ENCODE peak calls at places on chromosomes 12 and 14, in seven cellular contexts. E, D, J, S, C, Q and B are unnamed samples.

GRCh38 chr14:31895206-31895605 is 181.9 kb upstream of the ARHGAP5 start:
- DNase-seq in E (peak; percentile 84), D (no peak), J (peak; percentile 87), S (no peak), C (peak; percentile 85), Q (no peak), B (no peak)

GRCh38 chr12:129971721-129972120 is 67.9 kb upstream of the TMEM132D start:
- DNase-seq in E (no peak), D (no peak), J (no peak), S (no peak), C (no peak), Q (no peak), B (no peak)

GRCh38 chr14:77601846-77602609 is 14.4 kb downstream of the SPTLC2 start:
- DNase-seq in E (no peak), D (no peak), J (no peak), S (no peak), C (no peak), Q (no peak), B (no peak)

GRCh38 chr12:89575405-89575804 is 49.6 kb upstream of the POC1B start:
- DNase-seq in E (no peak), D (no peak), J (no peak), S (no peak), C (no peak), Q (no peak), B (no peak)

GRCh38 chr14:106790189-106791036 is 1264.0 kb downstream of the TMEM121 start:
- DNase-seq in E (no peak), D (peak; percentile 94), J (no peak), S (no peak), C (no peak), Q (peak; percentile 64), B (peak; percentile 73)

GRCh38 chr14:39233680-39234326 is at the start of gene MIA2:
- DNase-seq in E (no peak), D (no peak), J (no peak), S (no peak), C (no peak), Q (no peak), B (no peak)

GRCh38 chr12:115374480-115375187 is 690.7 kb upstream of the TBX3 start:
- DNase-seq in E (no peak), D (no peak), J (peak; percentile 96), S (no peak), C (no peak), Q (no peak), B (no peak)

GRCh38 chr12:120834489-120835303 is 69.5 kb downstream of the SPPL3 start:
- DNase-seq in E (no peak), D (no peak), J (no peak), S (no peak), C (no peak), Q (no peak), B (no peak)

GRCh38 chr12:124928095-124928911 is 13.9 kb upstream of the UBC start:
- DNase-seq in E (peak; percentile 95), D (peak; percentile 91), J (peak; percentile 100), S (peak; percentile 95), C (peak; percentile 95), Q (no peak), B (no peak)

GRCh38 chr14:52355016-52355430 is 40.9 kb downstream of the PTGER2 start:
- DNase-seq in E (peak; percentile 94), D (no peak), J (peak; percentile 85), S (no peak), C (peak; percentile 96), Q (no peak), B (no peak)

GRCh38 chr12:65755596-65755978 is 68.7 kb upstream of the HMGA2 start:
- DNase-seq in E (peak; percentile 11), D (no peak), J (no peak), S (no peak), C (peak; percentile 75), Q (no peak), B (no peak)

GRCh38 chr12:107277850-107278249 is 184.5 kb upstream of the CRY1 start:
- DNase-seq in E (peak; percentile 84), D (no peak), J (peak; percentile 69), S (no peak), C (peak; percentile 53), Q (no peak), B (no peak)

GRCh38 chr14:101071493-101071891 is 168.0 kb upstream of the RTL1 start:
- DNase-seq in E (no peak), D (peak; percentile 74), J (no peak), S (no peak), C (no peak), Q (no peak), B (peak; percentile 7)

GRCh38 chr14:38309522-38310262 is 53.8 kb upstream of the CLEC14A start:
- DNase-seq in E (no peak), D (peak; percentile 35), J (no peak), S (no peak), C (no peak), Q (no peak), B (no peak)

GRCh38 chr12:41189395-41190251 is 1.5 kb downstream of the PDZRN4 start:
- DNase-seq in E (peak; percentile 6), D (no peak), J (peak; percentile 29), S (no peak), C (peak; percentile 13), Q (no peak), B (no peak)
- TF ChIP-seq CTCF in E (no peak), D (no peak), J (no peak), S (no peak), C (no peak), Q (no peak), B (no peak)

GRCh38 chr12:68162374-68162773 is 2.8 kb upstream of the IFNG start:
- DNase-seq in E (no peak), D (no peak), J (peak; percentile 74), S (no peak), C (no peak), Q (no peak), B (no peak)

GRCh38 chr12:68157295-68157871 is 2.2 kb downstream of the IFNG start:
- DNase-seq in E (no peak), D (no peak), J (no peak), S (no peak), C (no peak), Q (no peak), B (no peak)

GRCh38 chr12:68159681-68160304 is at the start of gene IFNG:
- DNase-seq in E (no peak), D (no peak), J (no peak), S (no peak), C (no peak), Q (no peak), B (peak; percentile 36)

GRCh38 chr12:68154768-68155167 is 4.8 kb downstream of the IFNG start:
- DNase-seq in E (no peak), D (no peak), J (no peak), S (no peak), C (no peak), Q (no peak), B (no peak)

GRCh38 chr12:68158427-68158826 is 1.1 kb downstream of the IFNG start:
- DNase-seq in E (no peak), D (no peak), J (peak; percentile 23), S (peak; percentile 40), C (peak; percentile 28), Q (no peak), B (no peak)
- TF ChIP-seq CTCF in E (peak; percentile 36), D (peak; percentile 48), J (peak; percentile 85), S (peak; percentile 76), C (peak; percentile 57), Q (peak; percentile 43), B (peak; percentile 72)

GRCh38 chr12:50764116-50764860 is 387 bp downstream of the ATF1 start:
- DNase-seq in E (peak; percentile 39), D (peak; percentile 95), J (peak; percentile 63), S (no peak), C (peak; percentile 24), Q (peak; percentile 85), B (peak; percentile 69)

GRCh38 chr12:50764861-50765324 is 992 bp downstream of the ATF1 start:
- DNase-seq in E (peak; percentile 50), D (no peak), J (peak; percentile 70), S (no peak), C (peak; percentile 45), Q (peak; percentile 18), B (no peak)

GRCh38 chr12:50765325-50765911 is 1.5 kb downstream of the ATF1 start:
- DNase-seq in E (peak; percentile 61), D (no peak), J (peak; percentile 65), S (no peak), C (peak; percentile 68), Q (peak; percentile 61), B (peak; percentile 26)

GRCh38 chr12:50763637-50764115 is at the start of gene ATF1:
- DNase-seq in E (peak; percentile 95), D (peak; percentile 98), J (peak; percentile 79), S (peak; percentile 79), C (peak; percentile 90), Q (peak; percentile 91), B (peak; percentile 91)
- TF ChIP-seq CTCF in E (no peak), D (no peak), J (no peak), S (no peak), C (no peak), Q (no peak), B (no peak)

GRCh38 chr14:68896132-68896531 is 83.0 kb downstream of the ACTN1 start:
- DNase-seq in E (no peak), D (no peak), J (no peak), S (no peak), C (peak; percentile 18), Q (no peak), B (no peak)
- TF ChIP-seq CTCF in E (peak; percentile 51), D (no peak), J (peak; percentile 35), S (peak; percentile 41), C (peak; percentile 42), Q (no peak), B (no peak)

GRCh38 chr12:80936642-80937390 is 918 bp downstream of the LIN7A start:
- DNase-seq in E (peak; percentile 63), D (peak; percentile 88), J (peak; percentile 29), S (peak; percentile 7), C (peak; percentile 35), Q (no peak), B (no peak)
- TF ChIP-seq CTCF in E (no peak), D (no peak), J (no peak), S (no peak), C (no peak), Q (no peak), B (no peak)

GRCh38 chr14:58636129-58636528 is 1.6 kb upstream of the DACT1 start:
- DNase-seq in E (no peak), D (no peak), J (no peak), S (no peak), C (no peak), Q (no peak), B (no peak)

GRCh38 chr14:58639842-58640484 is 2.2 kb downstream of the DACT1 start:
- DNase-seq in E (peak; percentile 87), D (no peak), J (peak; percentile 56), S (peak; percentile 62), C (peak; percentile 90), Q (no peak), B (no peak)

GRCh38 chr14:58637040-58637390 is 747 bp upstream of the DACT1 start:
- DNase-seq in E (peak; percentile 95), D (no peak), J (peak; percentile 73), S (no peak), C (peak; percentile 77), Q (no peak), B (no peak)

GRCh38 chr14:58637391-58638230 is at the start of gene DACT1:
- DNase-seq in E (peak; percentile 87), D (peak; percentile 91), J (no peak), S (no peak), C (peak; percentile 38), Q (peak; percentile 75), B (no peak)

GRCh38 chr14:58638231-58639205 is 756 bp downstream of the DACT1 start:
- DNase-seq in E (peak; percentile 39), D (peak; percentile 84), J (peak; percentile 18), S (no peak), C (peak; percentile 10), Q (peak; percentile 52), B (no peak)
- TF ChIP-seq CTCF in E (no peak), D (no peak), J (no peak), S (no peak), C (no peak), Q (no peak), B (no peak)

GRCh38 chr12:14514154-14514842 is 53.4 kb downstream of the PLBD1 start:
- DNase-seq in E (peak; percentile 35), D (no peak), J (peak; percentile 89), S (peak; percentile 71), C (peak; percentile 7), Q (no peak), B (no peak)
- TF ChIP-seq CTCF in E (peak; percentile 49), D (peak; percentile 35), J (peak; percentile 93), S (peak; percentile 72), C (peak; percentile 26), Q (peak; percentile 53), B (no peak)